ENCODE peak calls at places on chromosomes 11 and 22, in five cellular contexts. I is HepG2, U is H1, O is K562, H is A549. P is an unnamed sample.

GRCh38 chr11:33899383-33900037 is 7.6 kb upstream of the LMO2 start:
- DNase-seq in I (no peak), U (no peak), O (peak; percentile 52), H (peak; percentile 31), P (peak; percentile 98)

GRCh38 chr22:20244744-20245576 is 23.2 kb downstream of the RTN4R start:
- DNase-seq in I (no peak), U (no peak), O (peak; percentile 79), H (no peak), P (no peak)

GRCh38 chr22:45502215-45503070 is at the start of gene FBLN1:
- DNase-seq in I (peak; percentile 71), U (no peak), O (peak; percentile 43), H (peak; percentile 42), P (no peak)

GRCh38 chr11:79076526-79077115 is 364.2 kb downstream of the TENM4 start:
- DNase-seq in I (peak; percentile 30), U (no peak), O (peak; percentile 53), H (peak; percentile 31), P (peak; percentile 50)

GRCh38 chr22:19058713-19059451 is 63.3 kb downstream of the DGCR2 start:
- DNase-seq in I (no peak), U (no peak), O (no peak), H (no peak), P (no peak)

GRCh38 chr22:27488456-27489224 is 312.9 kb downstream of the MN1 start:
- DNase-seq in I (peak; percentile 23), U (no peak), O (no peak), H (no peak), P (peak; percentile 53)

GRCh38 chr11:119478711-119479285 is 55.8 kb upstream of the THY1 start:
- DNase-seq in I (no peak), U (no peak), O (no peak), H (no peak), P (no peak)

GRCh38 chr11:10597877-10598341 is 29.4 kb upstream of the LYVE1 start:
- DNase-seq in I (no peak), U (no peak), O (no peak), H (no peak), P (no peak)

GRCh38 chr22:33605201-33605600 is 315.1 kb downstream of the LARGE1 start:
- DNase-seq in I (no peak), U (no peak), O (no peak), H (no peak), P (no peak)

GRCh38 chr11:66124564-66124963 is 54.5 kb downstream of the PACS1 start:
- DNase-seq in I (no peak), U (no peak), O (no peak), H (peak; percentile 45), P (no peak)

DNA sequence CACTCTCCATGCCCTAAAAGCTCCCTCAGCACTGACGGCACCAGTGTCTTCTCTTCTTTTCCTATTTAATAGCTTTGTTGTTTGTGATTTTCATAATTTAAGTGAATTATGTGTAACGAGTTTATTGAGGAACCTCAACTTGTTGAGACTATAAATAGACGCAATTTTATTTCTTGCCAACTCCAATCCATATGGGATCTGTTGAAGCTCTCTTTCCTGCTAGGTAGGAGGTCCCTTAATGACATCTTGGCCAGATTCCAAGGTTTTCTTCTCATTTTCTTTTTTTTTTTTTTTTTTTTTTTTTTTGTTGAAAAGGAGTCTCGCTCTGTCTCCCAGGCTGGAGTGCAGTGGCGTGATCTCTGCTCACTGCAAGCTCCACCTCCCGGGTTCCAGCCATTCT is 14.2 kb downstream of the RTL6 start:
- DNase-seq in I (no peak), U (no peak), O (no peak), H (no peak), P (no peak)
- TF ChIP-seq JUN in I (no peak), U (no peak), O (no peak), H (no peak), P (no peak)

DNA sequence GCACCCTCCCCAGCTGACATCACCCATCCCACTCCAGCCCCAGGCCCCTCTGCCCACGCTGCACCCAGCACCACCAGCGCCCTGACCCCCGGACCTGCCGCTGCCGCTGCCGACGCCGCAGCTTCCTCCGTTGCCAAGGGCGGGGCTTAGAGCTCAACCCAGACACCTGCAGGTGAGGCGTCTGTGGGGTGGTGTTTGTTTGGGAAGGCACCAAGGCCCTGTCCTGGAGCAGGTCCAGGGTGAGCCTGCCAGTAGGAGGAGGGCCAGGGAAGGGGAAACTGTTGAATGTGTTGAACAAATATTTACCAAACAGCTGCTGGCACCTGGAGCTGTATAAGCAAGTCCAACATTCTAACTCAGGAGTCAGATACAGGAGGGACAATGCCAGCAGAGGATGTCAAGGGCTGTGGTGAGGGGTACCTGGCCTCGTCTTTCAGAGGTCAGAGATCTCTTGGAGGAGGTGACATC is 3.1 kb downstream of the VEGFB start:
- DNase-seq in I (peak; percentile 87), U (no peak), O (no peak), H (no peak), P (no peak)
- TF ChIP-seq POLR2A in I (peak; percentile 34), U (no peak), O (no peak), H (no peak), P (no peak)

GRCh38 chr11:70090989-70091388 is 12.9 kb downstream of the ANO1 start:
- DNase-seq in I (no peak), U (no peak), O (no peak), H (no peak), P (no peak)

GRCh38 chr11:70092959-70093358 is 14.8 kb downstream of the ANO1 start:
- DNase-seq in I (no peak), U (no peak), O (no peak), H (no peak), P (no peak)

GRCh38 chr11:70088735-70089250 is 10.7 kb downstream of the ANO1 start:
- DNase-seq in I (no peak), U (no peak), O (no peak), H (no peak), P (no peak)

GRCh38 chr11:70089631-70090030 is 11.5 kb downstream of the ANO1 start:
- DNase-seq in I (no peak), U (no peak), O (no peak), H (no peak), P (no peak)

GRCh38 chr11:70091651-70092050 is 13.5 kb downstream of the ANO1 start:
- DNase-seq in I (no peak), U (no peak), O (no peak), H (no peak), P (no peak)
- TF ChIP-seq JUN in I (no peak), U (no peak), O (no peak), H (no peak), P (no peak)

GRCh38 chr22:30396871-30397655 is at the start of gene SEC14L2:
- DNase-seq in I (no peak), U (no peak), O (no peak), H (peak; percentile 33), P (peak; percentile 52)
- TF ChIP-seq POLR2A in I (no peak), U (no peak), O (no peak), H (peak; percentile 38), P (peak; percentile 66)

GRCh38 chr11:46435679-46436078 is 44.1 kb upstream of the CHRM4 start:
- DNase-seq in I (no peak), U (no peak), O (no peak), H (no peak), P (no peak)
- TF ChIP-seq JUN in I (no peak), U (no peak), O (no peak), H (no peak), P (no peak)

P was measured in endothelial cell of umbilical vein.